ENCODE peak calls at places on chromosomes 6 and 20, in ten cellular contexts. U, Q, A, W, E, S, B, P, V and X are unnamed samples.

GRCh38 chr6:15474196-15474595 is 188.6 kb downstream of the DTNBP1 start:
- DNase-seq in S (no peak), A (no peak), V (peak), U (no peak), Q (no peak), E (peak), P (no peak), W (no peak), B (no peak), X (peak)

GRCh38 chr6:120005292-120005976 is 655.9 kb upstream of the MAN1A1 start:
- DNase-seq in V (no peak), A (no peak), S (no peak), E (peak), B (no peak), U (peak), P (no peak), W (no peak), Q (no peak), X (no peak)

GRCh38 chr6:158031191-158031444 is 49.5 kb downstream of the SYNJ2 start:
- DNase-seq in P (no peak), V (no peak), S (no peak), B (no peak), Q (no peak), A (no peak), W (no peak), U (no peak), E (no peak), X (no peak)

GRCh38 chr6:40473026-40473425 is 114.1 kb downstream of the LRFN2 start:
- DNase-seq in U (no peak), V (no peak), A (no peak), E (no peak), S (no peak), W (no peak), B (no peak), Q (no peak), P (no peak), X (no peak)

GRCh38 chr6:101417899-101418298 is 24.4 kb downstream of the GRIK2 start:
- DNase-seq in S (no peak), A (no peak), P (no peak), B (no peak), U (no peak), W (no peak), E (no peak), Q (no peak), V (no peak), X (no peak)

GRCh38 chr6:74044417-74045096 is 348.6 kb downstream of the CD109 start:
- DNase-seq in A (no peak), P (no peak), V (peak), Q (no peak), S (no peak), E (peak), U (peak), B (no peak), W (no peak), X (peak)

GRCh38 chr6:23073851-23074250 is 504.5 kb downstream of the HDGFL1 start:
- DNase-seq in S (no peak), B (no peak), E (no peak), Q (no peak), P (no peak), U (no peak), V (no peak), W (no peak), A (no peak), X (no peak)

GRCh38 chr6:55016261-55016660 is 158.1 kb upstream of the HCRTR2 start:
- DNase-seq in V (no peak), U (no peak), P (no peak), A (peak), Q (no peak), W (no peak), E (no peak), S (no peak), B (no peak), X (no peak)

GRCh38 chr20:61217848-61218247 is 34.2 kb upstream of the CDH4 start:
- DNase-seq in B (no peak), S (no peak), E (no peak), A (no peak), P (no peak), W (no peak), Q (no peak), V (no peak), U (no peak), X (no peak)

GRCh38 chr20:60209048-60209447 is 250.8 kb downstream of the CDH26 start:
- DNase-seq in B (no peak), Q (no peak), W (no peak), A (no peak), U (no peak), E (no peak), S (no peak), P (no peak), V (no peak), X (no peak)

GRCh38 chr20:39222102-39222501 is 260.0 kb downstream of the DHX35 start:
- DNase-seq in A (no peak), B (no peak), W (no peak), E (no peak), Q (no peak), P (no peak), V (no peak), S (no peak), U (no peak), X (no peak)

GRCh38 chr20:48295966-48296421 is 510.7 kb upstream of the SULF2 start:
- DNase-seq in Q (no peak), E (peak), W (no peak), B (no peak), S (no peak), A (no peak), U (no peak), P (no peak), V (peak), X (peak)

GRCh38 chr6:108687921-108688320 is 127.2 kb downstream of the FOXO3 start:
- DNase-seq in W (no peak), S (no peak), V (no peak), P (no peak), U (no peak), E (no peak), A (no peak), B (no peak), Q (no peak), X (no peak)

GRCh38 chr6:2387445-2387844 is 142.0 kb upstream of the GMDS start:
- DNase-seq in S (no peak), P (no peak), U (no peak), W (no peak), A (no peak), E (no peak), Q (no peak), B (no peak), V (no peak), X (no peak)

GRCh38 chr20:2871111-2871465 is 2.2 kb upstream of the PTPRA start:
- DNase-seq in W (no peak), E (peak), A (no peak), B (no peak), V (peak), U (no peak), Q (no peak), S (no peak), P (no peak), X (peak)

GRCh38 chr6:21914121-21914973 is 320.8 kb downstream of the SOX4 start:
- DNase-seq in B (peak), Q (no peak), W (no peak), S (peak), E (no peak), A (peak), P (no peak), V (no peak), U (no peak), X (peak)

GRCh38 chr6:73743556-73743955 is 47.6 kb downstream of the CD109 start:
- DNase-seq in S (no peak), Q (no peak), A (peak), B (no peak), P (no peak), W (no peak), E (no peak), U (no peak), V (peak), X (peak)

GRCh38 chr6:125948455-125948854 is 8.1 kb upstream of the HINT3 start:
- DNase-seq in U (no peak), E (no peak), V (no peak), P (no peak), B (no peak), A (no peak), W (no peak), Q (no peak), S (no peak), X (no peak)

GRCh38 chr6:125232466-125232865 is 69.3 kb downstream of the HDDC2 start:
- DNase-seq in S (no peak), E (no peak), B (no peak), V (peak), U (no peak), Q (no peak), A (no peak), P (no peak), W (no peak), X (peak)

GRCh38 chr6:145119091-145119490 is 616.2 kb downstream of the EPM2A start:
- DNase-seq in S (no peak), A (no peak), B (no peak), U (no peak), E (no peak), Q (no peak), W (no peak), V (no peak), P (no peak), X (no peak)

GRCh38 chr20:59042151-59042795 is at the start of gene PRELID3B:
- DNase-seq in P (no peak), S (peak), B (no peak), A (no peak), E (peak), W (no peak), Q (no peak), V (peak), U (peak), X (peak)

GRCh38 chr6:108627692-108628565 is 67.2 kb downstream of the FOXO3 start:
- DNase-seq in Q (no peak), U (no peak), W (no peak), A (no peak), S (no peak), V (peak), P (no peak), E (peak), B (no peak), X (no peak)

GRCh38 chr6:133805876-133806275 is 83.0 kb upstream of the TCF21 start:
- DNase-seq in E (no peak), S (no peak), W (no peak), V (no peak), A (no peak), B (no peak), Q (no peak), U (no peak), P (no peak), X (no peak)

GRCh38 chr6:84416043-84416657 is 188.7 kb upstream of the CEP162 start:
- DNase-seq in E (no peak), B (no peak), S (no peak), A (no peak), P (no peak), Q (no peak), V (no peak), U (no peak), W (no peak), X (no peak)

GRCh38 chr6:106959985-106960384 is 14.5 kb downstream of the CD24 start:
- DNase-seq in A (no peak), Q (no peak), V (no peak), E (no peak), P (no peak), W (no peak), S (no peak), B (no peak), U (no peak), X (no peak)

GRCh38 chr20:51341581-51341980 is 200.9 kb downstream of the NFATC2 start:
- DNase-seq in S (no peak), B (no peak), W (no peak), Q (no peak), A (no peak), U (no peak), P (no peak), E (no peak), V (peak), X (peak)

GRCh38 chr6:44217332-44218143 is 812 bp downstream of the MYMX start:
- DNase-seq in Q (no peak), A (no peak), B (no peak), V (no peak), E (no peak), S (no peak), U (no peak), W (no peak), P (no peak), X (no peak)

GRCh38 chr20:17485017-17485416 is 46.2 kb downstream of the BFSP1 start:
- DNase-seq in W (no peak), P (no peak), U (no peak), V (no peak), Q (no peak), B (no peak), E (peak), S (no peak), A (no peak), X (no peak)

GRCh38 chr20:460180-460579 is 2.2 kb downstream of the TBC1D20 start:
- DNase-seq in Q (no peak), P (no peak), W (no peak), S (no peak), V (no peak), B (no peak), E (no peak), A (no peak), U (no peak), X (no peak)

GRCh38 chr20:24917797-24918578 is 31.1 kb upstream of the CST7 start:
- DNase-seq in A (peak), W (peak), S (no peak), P (peak), B (peak), V (peak), U (peak), E (peak), Q (peak), X (peak)

GRCh38 chr20:15699431-15700146 is 873.7 kb downstream of the KIF16B start:
- DNase-seq in U (no peak), A (no peak), V (no peak), E (no peak), B (no peak), S (no peak), P (no peak), W (no peak), Q (no peak), X (no peak)

GRCh38 chr6:42402184-42402583 is 49.5 kb downstream of the TRERF1 start:
- DNase-seq in B (peak), P (no peak), V (peak), E (peak), Q (no peak), S (no peak), W (no peak), U (no peak), A (no peak), X (peak)

GRCh38 chr6:125918230-125918629 is 38.3 kb upstream of the HINT3 start:
- DNase-seq in V (no peak), P (no peak), S (no peak), U (no peak), A (no peak), Q (no peak), E (no peak), B (no peak), W (no peak), X (no peak)

GRCh38 chr6:98827295-98828159 is 6.8 kb upstream of the POU3F2 start:
- DNase-seq in U (no peak), B (no peak), S (no peak), Q (no peak), V (peak), W (no peak), E (no peak), P (peak), A (no peak), X (no peak)

GRCh38 chr20:13995086-13995665 is at the start of gene MACROD2:
- DNase-seq in E (peak), A (peak), B (no peak), Q (peak), U (peak), V (peak), P (peak), S (no peak), W (no peak), X (peak)

GRCh38 chr6:57021086-57021720 is 25.3 kb upstream of the KIAA1586 start:
- DNase-seq in B (no peak), U (peak), E (peak), P (no peak), S (no peak), W (no peak), V (peak), A (no peak), Q (no peak), X (peak)

GRCh38 chr6:39401376-39401775 is 78.9 kb upstream of the KCNK16 start:
- DNase-seq in B (no peak), U (no peak), P (no peak), V (no peak), W (no peak), Q (no peak), S (no peak), E (no peak), A (no peak), X (no peak)